ENCODE peak calls at places on chromosomes 5 and 9, in four cellular contexts. S, T, L and W are unnamed samples.

GRCh38 chr5:174338204-174339010 is 292.9 kb downstream of the NSG2 start:
- DNase-seq in S (no peak), T (no peak), L (no peak), W (no peak)

GRCh38 chr5:125913200-125913599 is 510.0 kb upstream of the GRAMD2B start:
- DNase-seq in S (no peak), T (no peak), L (no peak), W (no peak)

GRCh38 chr9:35510745-35511428 is 21.0 kb downstream of the RUSC2 start:
- DNase-seq in S (peak), T (no peak), L (no peak), W (peak)

GRCh38 chr9:128684065-128684324 is 5.0 kb upstream of the SET start:
- DNase-seq in S (no peak), T (no peak), L (peak), W (no peak)

GRCh38 chr5:149404746-149405549 is 25.9 kb upstream of the IL17B start:
- DNase-seq in S (peak), T (no peak), L (no peak), W (no peak)

GRCh38 chr5:67494186-67494842 is 297.7 kb upstream of the CD180 start:
- DNase-seq in S (no peak), T (no peak), L (no peak), W (no peak)

GRCh38 chr9:21616082-21616778 is 134.1 kb upstream of the IFNE start:
- DNase-seq in S (no peak), T (no peak), L (no peak), W (peak)

GRCh38 chr9:21031091-21031817 is at the start of gene HACD4:
- DNase-seq in S (no peak), T (peak), L (peak), W (no peak)

GRCh38 chr9:69822091-69822750 is 1.6 kb downstream of the CFAP95 start:
- DNase-seq in S (no peak), T (no peak), L (peak), W (no peak)

GRCh38 chr9:134179595-134179917 is 15.2 kb upstream of the RNU6ATAC start:
- DNase-seq in S (no peak), T (no peak), L (no peak), W (no peak)

GRCh38 chr9:99591770-99592169 is 229.9 kb upstream of the NR4A3 start:
- DNase-seq in S (no peak), T (no peak), L (no peak), W (no peak)

GRCh38 chr9:89664896-89665329 is 60.1 kb downstream of the GADD45G start:
- DNase-seq in S (no peak), T (no peak), L (no peak), W (no peak)

GRCh38 chr9:114811969-114812636 is 6.3 kb upstream of the TNFSF15 start:
- DNase-seq in S (no peak), T (no peak), L (no peak), W (no peak)
- TF ChIP-seq CEBPB in S (no peak), T (no peak), L (no peak), W (no peak)

GRCh38 chr9:38022995-38023394 is 46.0 kb downstream of the SHB start:
- DNase-seq in S (no peak), T (no peak), L (no peak), W (no peak)
- TF ChIP-seq ZBTB33 in S (no peak), T (no peak), L (no peak), W (no peak)

GRCh38 chr5:120405923-120406322 is 58.2 kb upstream of the PRR16 start:
- DNase-seq in S (no peak), T (no peak), L (no peak), W (no peak)
- TF ChIP-seq CEBPB in S (no peak), T (no peak), L (no peak), W (no peak)

GRCh38 chr9:5559659-5560058 is 49.3 kb downstream of the PDCD1LG2 start:
- DNase-seq in S (no peak), T (no peak), L (no peak), W (no peak)

GRCh38 chr9:5560439-5560838 is 50.1 kb downstream of the PDCD1LG2 start:
- DNase-seq in S (no peak), T (no peak), L (no peak), W (no peak)

GRCh38 chr9:5556101-5556500 is 45.8 kb downstream of the PDCD1LG2 start:
- DNase-seq in S (no peak), T (no peak), L (no peak), W (no peak)

GRCh38 chr9:5554254-5554653 is 43.9 kb downstream of the PDCD1LG2 start:
- DNase-seq in S (no peak), T (peak), L (no peak), W (no peak)

GRCh38 chr9:5557606-5558587 is 47.6 kb downstream of the PDCD1LG2 start:
- DNase-seq in S (no peak), T (no peak), L (no peak), W (no peak)
- TF ChIP-seq ZBTB33 in S (no peak), T (no peak), L (no peak), W (no peak)

GRCh38 chr9:78009156-78009555 is 22.5 kb downstream of the GNAQ start:
- DNase-seq in S (no peak), T (no peak), L (no peak), W (no peak)

GRCh38 chr9:78014776-78015175 is 16.8 kb downstream of the GNAQ start:
- DNase-seq in S (no peak), T (no peak), L (no peak), W (no peak)

GRCh38 chr9:78010419-78010818 is 21.2 kb downstream of the GNAQ start:
- DNase-seq in S (no peak), T (no peak), L (no peak), W (no peak)

GRCh38 chr9:78013924-78014323 is 17.7 kb downstream of the GNAQ start:
- DNase-seq in S (no peak), T (no peak), L (no peak), W (no peak)

DNA sequence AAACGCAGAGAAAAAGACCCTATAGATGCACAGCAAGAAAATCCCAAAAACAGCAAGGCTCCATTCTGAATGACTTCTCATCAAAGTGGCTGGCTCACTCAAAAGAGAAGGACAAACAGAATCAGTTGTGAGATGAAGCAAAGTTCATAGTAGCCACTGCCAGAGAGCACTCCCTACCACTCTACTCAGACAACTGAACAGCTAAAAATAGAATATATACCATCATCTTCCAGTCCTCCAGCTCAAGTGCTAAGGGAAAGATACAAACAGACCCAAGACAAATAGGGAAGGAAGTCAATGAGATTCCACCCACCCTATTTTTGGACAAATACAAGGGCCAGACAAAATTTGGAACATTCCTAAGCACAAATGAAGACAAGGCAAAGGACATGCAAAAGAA is 20.6 kb downstream of the GNAQ start:
- DNase-seq in S (no peak), T (no peak), L (no peak), W (no peak)
- TF ChIP-seq CEBPB in S (no peak), T (no peak), L (no peak), W (no peak)

DNA sequence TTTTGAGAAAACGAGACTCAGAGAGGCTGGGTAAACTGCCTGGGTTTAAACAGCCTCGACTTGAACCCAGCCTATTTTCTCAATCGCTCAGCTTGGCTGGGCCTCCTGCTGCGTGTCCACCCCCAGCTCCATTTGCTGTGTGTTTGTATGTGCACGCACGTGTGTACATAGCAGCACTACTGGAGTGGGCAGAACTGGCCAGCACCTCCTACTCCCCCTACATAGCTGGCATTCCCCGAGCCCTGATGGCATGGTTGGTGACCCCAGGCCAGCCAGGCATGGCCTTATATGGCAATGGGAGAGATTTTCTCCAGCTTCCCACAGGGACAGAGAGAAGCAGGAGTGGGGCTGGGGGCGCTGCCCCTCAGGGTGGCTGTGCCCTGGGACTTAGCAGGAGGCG is 4.1 kb downstream of the AIF1L start:
- DNase-seq in S (no peak), T (no peak), L (no peak), W (no peak)
- TF ChIP-seq ZBTB33 in S (no peak), T (no peak), L (no peak), W (no peak)

DNA sequence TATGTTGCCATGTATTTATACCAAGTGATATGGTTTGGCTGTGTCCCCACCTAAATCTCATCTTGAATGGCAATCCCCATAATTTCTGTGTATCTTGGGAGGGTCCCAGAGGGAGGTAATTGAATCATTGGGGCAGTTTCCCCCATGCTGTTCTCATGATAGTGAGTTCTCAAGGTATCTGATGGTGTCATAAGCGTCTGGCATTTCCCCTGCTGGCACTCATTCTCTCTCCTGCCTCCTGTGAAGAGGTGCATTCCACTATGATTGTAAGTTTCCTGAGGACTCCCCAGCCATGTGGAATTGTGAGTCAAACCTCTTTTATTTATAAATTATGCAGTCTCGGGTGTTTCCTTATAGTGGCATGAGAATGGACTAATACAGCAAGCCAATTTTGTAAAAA is 140.8 kb upstream of the ADAMTSL1 start:
- DNase-seq in S (no peak), T (no peak), L (no peak), W (no peak)
- TF ChIP-seq CEBPB in S (no peak), T (no peak), L (no peak), W (no peak)

DNA sequence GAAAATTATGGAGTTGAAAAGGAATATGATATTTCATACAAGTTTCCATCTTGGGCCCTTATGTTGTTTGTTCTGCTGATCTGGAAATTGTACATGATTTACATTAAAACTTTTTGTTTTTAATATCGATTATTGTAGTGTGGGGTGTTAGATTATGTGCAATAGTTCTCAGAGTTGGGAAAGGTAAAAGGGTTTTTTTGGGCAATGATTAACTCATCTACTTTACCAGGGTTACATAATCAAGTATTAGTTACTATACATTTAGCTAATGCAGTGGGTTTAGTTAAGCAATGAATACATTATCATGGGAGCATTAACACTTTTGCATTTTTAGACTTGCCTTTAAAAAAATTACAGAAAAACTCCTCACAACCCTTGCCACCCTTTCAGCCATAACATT is 134.0 kb downstream of the ZSWIM6 start:
- DNase-seq in S (no peak), T (no peak), L (no peak), W (no peak)
- TF ChIP-seq ZBTB33 in S (no peak), T (no peak), L (no peak), W (no peak)

GRCh38 chr5:73201547-73202513 is 28.8 kb downstream of the TMEM174 start:
- DNase-seq in S (peak), T (no peak), L (peak), W (peak)
- TF ChIP-seq CEBPB in S (no peak), T (no peak), L (no peak), W (no peak)

GRCh38 chr5:57844410-57844809 is 361.8 kb upstream of the ACTBL2 start:
- DNase-seq in S (no peak), T (no peak), L (no peak), W (no peak)
- TF ChIP-seq ZBTB33 in S (no peak), T (no peak), L (no peak), W (no peak)